ENCODE peak calls at places on chromosomes 11 and 22, in seven cellular contexts. H is body of pancreas; N is IMR-90; L is naive thymus-derived CD4-positive, alpha-beta T cell; P is psoas muscle; S is CD8-positive, alpha-beta T cell; W is SJSA1. D is an unnamed sample. For H3K27me3, the result is how much of the 10 kb centered on the place peaks cover.

GRCh38 chr11:116062526-116063171 is 558.4 kb upstream of the CADM1 start:
- DNase-seq in H (no peak), N (no peak), P (no peak), L (no peak), W (no peak), S (no peak), D (no peak)

GRCh38 chr11:88478136-88478785 is 140.7 kb upstream of the CTSC start:
- DNase-seq in S (no peak), W (no peak), P (no peak), N (peak), H (no peak), L (no peak), D (no peak)

GRCh38 chr22:29268511-29269229 is 602 bp downstream of the EWSR1 start:
- DNase-seq in P (peak), L (no peak), S (no peak), N (peak), H (peak), W (peak), D (no peak)

GRCh38 chr11:63427971-63428508 is 58.5 kb downstream of the SLC22A9 start:
- DNase-seq in H (no peak), L (no peak), W (no peak), S (no peak), P (no peak), N (no peak), D (no peak)

GRCh38 chr11:29018631-29019030 is 910.4 kb downstream of the METTL15 start:
- DNase-seq in N (peak), H (no peak), W (peak), L (no peak), P (no peak), S (no peak), D (peak)

GRCh38 chr22:39230261-39231196 is 14.3 kb downstream of the PDGFB start:
- DNase-seq in S (no peak), L (no peak), H (no peak), P (peak), W (no peak), N (no peak), D (no peak)

GRCh38 chr22:39242389-39242808 is 2.4 kb downstream of the PDGFB start:
- DNase-seq in N (no peak), P (no peak), H (no peak), W (no peak), L (no peak), S (no peak), D (no peak)

GRCh38 chr11:65204646-65205601 is 23.2 kb downstream of the CAPN1 start:
- DNase-seq in P (peak), L (peak), W (peak), H (no peak), N (peak), S (no peak), D (no peak)

GRCh38 chr11:62145261-62145871 is 21.6 kb downstream of the INCENP start:
- DNase-seq in W (no peak), P (no peak), L (peak), H (no peak), N (no peak), S (no peak), D (no peak)

GRCh38 chr11:118916842-118917388 is 8.8 kb downstream of the BCL9L start:
- DNase-seq in P (peak), W (no peak), S (no peak), L (no peak), H (peak), N (peak), D (peak)

GRCh38 chr22:44392446-44392921 is 79.7 kb upstream of the SHISAL1 start:
- DNase-seq in W (no peak), L (no peak), N (peak), H (peak), S (no peak), P (peak), D (no peak)

GRCh38 chr11:8777907-8778767 is 95.5 kb downstream of the RPL27A start:
- DNase-seq in S (no peak), N (peak), P (peak), L (no peak), W (no peak), H (peak), D (no peak)

GRCh38 chr22:19708323-19709011 is 5.8 kb upstream of the SEPTIN5 start:
- DNase-seq in P (peak), W (no peak), L (no peak), H (no peak), N (no peak), S (no peak), D (no peak)

GRCh38 chr11:110093407-110094297 is 460 bp downstream of the ZC3H12C start:
- DNase-seq in S (no peak), W (peak), P (peak), L (peak), N (peak), H (peak), D (no peak)

GRCh38 chr11:61110255-61111059 is 8.2 kb downstream of the CD5 start:
- DNase-seq in L (no peak), P (no peak), H (no peak), N (no peak), S (no peak), W (no peak), D (no peak)

GRCh38 chr22:22346401-22347107 is 102.0 kb downstream of the VPREB1 start:
- DNase-seq in S (no peak), N (no peak), P (no peak), H (no peak), L (no peak), W (no peak), D (no peak)

GRCh38 chr11:27462543-27462942 is 10.0 kb downstream of the LGR4 start:
- DNase-seq in W (no peak), S (no peak), N (no peak), L (no peak), H (no peak), P (no peak), D (no peak)

GRCh38 chr11:68125164-68125563 is 4.0 kb upstream of the CHKA start:
- DNase-seq in P (no peak), L (no peak), H (no peak), N (no peak), S (no peak), W (no peak), D (no peak)

GRCh38 chr11:68122936-68123539 is 1.9 kb upstream of the CHKA start:
- DNase-seq in P (no peak), W (peak), S (no peak), H (peak), L (no peak), N (no peak), D (no peak)

GRCh38 chr11:68127791-68128681 is 6.8 kb upstream of the CHKA start:
- DNase-seq in N (peak), H (peak), P (peak), S (no peak), W (no peak), L (no peak), D (no peak)

GRCh38 chr11:68130121-68130520 is 8.9 kb upstream of the CHKA start:
- DNase-seq in P (no peak), N (no peak), W (no peak), S (no peak), L (no peak), H (no peak), D (no peak)

DNA sequence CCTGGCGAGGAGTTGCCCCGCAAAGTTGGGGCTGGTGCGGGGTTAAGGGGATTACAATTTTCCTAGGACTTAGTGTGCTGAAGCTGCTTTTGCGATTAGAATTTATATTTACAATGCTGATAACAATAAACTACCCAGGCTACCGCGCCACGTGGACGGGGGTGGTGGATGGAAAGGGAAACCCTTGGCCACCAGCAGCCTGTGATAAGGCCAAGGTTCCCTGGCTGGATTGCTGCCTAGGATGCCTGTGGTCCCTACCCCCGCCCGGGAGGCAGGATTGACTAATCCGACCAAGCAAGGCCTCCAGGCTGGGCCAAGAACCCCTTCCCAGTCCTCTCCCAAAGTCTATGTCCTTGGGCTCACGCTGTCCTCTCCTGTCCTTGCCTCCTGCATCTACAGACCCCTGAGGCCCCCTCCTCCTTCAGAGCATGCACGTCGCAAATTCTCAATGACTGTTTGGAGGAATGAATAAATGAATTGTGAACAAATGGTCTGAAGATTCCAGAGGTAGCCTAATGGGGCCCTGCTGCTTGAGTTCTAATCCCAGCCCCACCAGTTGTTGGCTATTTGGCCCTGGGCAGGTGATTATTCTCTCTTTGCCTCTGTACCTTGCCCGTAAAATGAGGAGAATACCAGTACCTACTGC is 7.6 kb upstream of the CHKA start:
- DNase-seq in P (peak), N (peak), W (no peak), H (peak), S (no peak), L (no peak), D (no peak)
- H3K4me3 ChIP-seq in P (peak), N (peak), W (peak), H (no peak), S (no peak), L (no peak), D (peak)

GRCh38 chr11:6285019-6285418 is 25.4 kb downstream of the CCKBR start:
- DNase-seq in P (no peak), W (no peak), L (no peak), H (peak), N (no peak), S (no peak), D (no peak)
- H3K27me3 ChIP-seq in P (under half), W (under half), L (under half), H (under half), N (under half), S (under half), D (under half)

GRCh38 chr11:1486054-1486825 is at the start of gene MOB2:
- DNase-seq in W (peak), H (peak), S (no peak), P (peak), N (peak), L (no peak), D (no peak)
- H3K4me3 ChIP-seq in W (no peak), H (no peak), S (no peak), P (peak), N (no peak), L (no peak), D (no peak)

DNA sequence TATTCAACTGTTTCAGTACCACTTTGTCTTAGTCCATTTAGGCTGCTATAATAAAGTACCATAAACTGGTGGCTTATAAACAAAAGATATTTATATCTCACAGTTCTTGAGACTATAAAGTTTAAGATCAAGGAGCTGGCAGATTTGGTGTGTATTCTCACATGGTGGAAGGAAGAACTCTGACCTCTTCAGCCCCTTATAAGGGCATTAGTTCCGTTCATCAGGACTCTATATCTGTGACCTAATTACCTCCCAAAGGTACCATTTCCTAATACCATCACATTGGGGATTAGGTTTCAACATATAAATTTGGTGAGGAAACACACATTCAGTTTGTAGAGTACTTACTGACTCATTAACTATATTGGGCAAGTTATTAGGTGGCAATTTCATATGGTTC is 10.7 kb upstream of the ARL14EP start:
- DNase-seq in W (no peak), L (no peak), N (no peak), S (no peak), H (no peak), P (no peak), D (no peak)
- H3K27me3 ChIP-seq in W (under half), L (under half), N (under half), S (under half), H (under half), P (under half), D (under half)

GRCh38 chr11:17801166-17801565 is 66.6 kb downstream of the KCNC1 start:
- DNase-seq in P (no peak), L (no peak), S (no peak), H (no peak), N (no peak), W (no peak), D (no peak)
- H3K4me3 ChIP-seq in P (no peak), L (no peak), S (no peak), H (no peak), N (no peak), W (no peak), D (no peak)

GRCh38 chr22:43341565-43341964 is 1.6 kb downstream of the SCUBE1 start:
- DNase-seq in P (no peak), S (no peak), H (no peak), N (no peak), L (no peak), W (no peak), D (no peak)
- H3K27me3 ChIP-seq in P (under half), S (under half), H (under half), N (half or more), L (under half), W (under half), D (under half)

DNA sequence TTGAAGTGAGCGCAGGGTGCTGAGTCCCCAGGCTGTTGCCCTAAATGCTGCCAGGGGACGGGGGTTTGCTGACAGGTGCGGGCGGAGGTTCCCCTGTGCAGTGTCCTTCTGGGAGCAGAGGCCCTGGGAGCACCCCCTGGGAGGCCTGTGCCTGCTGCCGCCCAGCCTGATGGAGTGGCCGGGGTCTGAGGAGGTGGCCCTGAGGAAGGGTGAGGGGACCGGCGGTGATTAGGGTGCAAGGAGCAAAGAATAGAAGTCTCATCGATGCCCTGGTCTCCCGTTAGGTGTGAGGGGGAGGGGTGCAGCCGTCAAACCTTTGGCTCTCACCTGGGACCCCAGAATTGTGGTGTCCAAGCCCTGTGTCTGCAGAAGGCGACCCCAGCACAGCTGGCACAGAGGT is 1294.7 kb downstream of the BRD1 start:
- DNase-seq in S (no peak), N (no peak), P (no peak), L (no peak), W (no peak), H (no peak), D (no peak)
- H3K4me3 ChIP-seq in S (no peak), N (no peak), P (no peak), L (no peak), W (no peak), H (no peak), D (no peak)

D was measured in BJ.